ENCODE peak calls at places on chromosome 7, in seven cellular contexts. L is cardiac fibroblast; D is DMS79; O is type B pancreatic cell; N is B cell; P is nucleus accumbens; F is stimulated activated CD4-positive, alpha-beta T cell treated with anti-CD3 and anti-CD28 coated beads, Interleukin-4, amount 100 ng/mL, for 1 hour. B is an unnamed sample.

GRCh38 chr7:132063800-132064199 is 507.4 kb upstream of the PODXL start:
- DNase-seq in N (no peak), F (no peak), O (no peak), P (no peak), D (no peak), L (no peak), B (no peak)

GRCh38 chr7:93392984-93393383 is 160.8 kb downstream of the VPS50 start:
- DNase-seq in O (no peak), P (no peak), L (no peak), N (no peak), D (no peak), F (no peak), B (no peak)

GRCh38 chr7:158638001-158638400 is 50.4 kb upstream of the PTPRN2 start:
- DNase-seq in L (no peak), P (no peak), O (no peak), F (no peak), N (no peak), D (no peak), B (no peak)

GRCh38 chr7:2151235-2151634 is 81.5 kb downstream of the MAD1L1 start:
- DNase-seq in P (peak; percentile 59), N (no peak), O (no peak), L (no peak), D (no peak), F (no peak), B (no peak)

GRCh38 chr7:68417659-68418058 is 1180.6 kb upstream of the AUTS2 start:
- DNase-seq in L (no peak), P (no peak), O (no peak), D (no peak), F (no peak), N (no peak), B (no peak)

GRCh38 chr7:6277476-6277875 is 5.1 kb upstream of the CYTH3 start:
- DNase-seq in N (no peak), L (no peak), D (no peak), O (no peak), P (no peak), F (no peak), B (no peak)

GRCh38 chr7:16084370-16084769 is 337.0 kb downstream of the CRPPA start:
- DNase-seq in F (no peak), O (no peak), D (no peak), P (no peak), L (peak; percentile 68), N (no peak), B (peak; percentile 24)

GRCh38 chr7:29937132-29937531 is 52.5 kb downstream of the SCRN1 start:
- DNase-seq in D (no peak), N (no peak), F (no peak), O (no peak), L (no peak), P (no peak), B (no peak)

GRCh38 chr7:94011714-94012353 is 7.7 kb upstream of the BET1 start:
- DNase-seq in F (no peak), L (no peak), N (no peak), P (no peak), D (no peak), O (no peak), B (no peak)

GRCh38 chr7:9981950-9982349 is 991.7 kb upstream of the PHF14 start:
- DNase-seq in N (no peak), F (no peak), P (no peak), O (no peak), D (no peak), L (no peak), B (no peak)

GRCh38 chr7:99894738-99895137 is 17.9 kb upstream of the OR2AE1 start:
- DNase-seq in D (no peak), F (no peak), P (no peak), N (no peak), L (no peak), O (no peak), B (no peak)

GRCh38 chr7:131235489-131236317 is 92.0 kb upstream of the MKLN1 start:
- DNase-seq in D (no peak), P (peak; percentile 45), L (peak; percentile 98), F (peak; percentile 56), N (no peak), O (no peak), B (peak; percentile 5)

GRCh38 chr7:140640727-140641531 is at the start of gene DENND2A:
- DNase-seq in D (peak; percentile 49), F (peak; percentile 13), L (peak; percentile 69), O (peak; percentile 85), N (peak; percentile 66), P (peak; percentile 83), B (no peak)

GRCh38 chr7:29270979-29271658 is 76.5 kb downstream of the CHN2 start:
- DNase-seq in F (no peak), L (peak; percentile 40), N (no peak), P (no peak), O (no peak), D (no peak), B (no peak)

GRCh38 chr7:130143986-130144618 is 61.1 kb downstream of the TMEM209 start:
- DNase-seq in P (no peak), D (no peak), F (no peak), L (no peak), N (no peak), O (peak; percentile 59), B (no peak)

GRCh38 chr7:87231243-87231642 is 11.7 kb upstream of the TMEM243 start:
- DNase-seq in N (no peak), L (no peak), P (peak; percentile 42), F (no peak), O (no peak), D (peak; percentile 15), B (no peak)

GRCh38 chr7:56009695-56010094 is 41.5 kb downstream of the PSPH start:
- DNase-seq in F (no peak), L (peak; percentile 13), O (no peak), D (peak; percentile 90), N (no peak), P (peak; percentile 67), B (peak; percentile 90)

GRCh38 chr7:22326181-22326580 is 30.8 kb downstream of the RAPGEF5 start:
- DNase-seq in F (no peak), N (no peak), P (no peak), L (no peak), O (no peak), D (no peak), B (peak; percentile 42)

GRCh38 chr7:107834401-107834800 is 31.4 kb upstream of the SLC26A3 start:
- DNase-seq in D (no peak), L (no peak), N (no peak), O (no peak), P (no peak), F (no peak), B (no peak)

GRCh38 chr7:15461576-15461975 is 100.2 kb downstream of the AGMO start:
- DNase-seq in D (no peak), O (no peak), L (peak; percentile 83), P (no peak), F (no peak), N (no peak), B (no peak)

GRCh38 chr7:43954524-43955228 is 28.4 kb downstream of the UBE2D4 start:
- DNase-seq in F (peak; percentile 8), L (peak; percentile 65), N (no peak), D (no peak), O (no peak), P (peak; percentile 19), B (peak; percentile 28)

GRCh38 chr7:44291733-44292395 is 33.5 kb downstream of the CAMK2B start:
- DNase-seq in F (no peak), N (no peak), O (no peak), D (no peak), P (no peak), L (peak; percentile 53), B (no peak)